ENCODE peak calls at places on chromosome 9, in six cellular contexts. B is neural crest cell, Q is progenitor cell of endocrine pancreas, J is tibial artery, F is testis, U is heart left ventricle. P is an unnamed sample.

GRCh38 chr9:6449645-6450044 is 36.6 kb downstream of the UHRF2 start:
- DNase-seq in B (no peak), Q (no peak), J (no peak), F (no peak), U (no peak), P (no peak)

GRCh38 chr9:22049411-22049810 is 40.3 kb upstream of the CDKN2B start:
- DNase-seq in B (no peak), Q (no peak), J (no peak), F (no peak), U (no peak), P (no peak)

GRCh38 chr9:91131433-91131839 is 230.3 kb downstream of the AUH start:
- DNase-seq in B (no peak), Q (no peak), J (no peak), F (no peak), U (no peak), P (no peak)

GRCh38 chr9:21294325-21294724 is 10.8 kb downstream of the IFNA5 start:
- DNase-seq in B (no peak), Q (no peak), J (no peak), F (no peak), U (no peak), P (no peak)

GRCh38 chr9:127828262-127829031 is 25.8 kb downstream of the FPGS start:
- DNase-seq in B (peak; percentile 89), Q (peak; percentile 63), J (peak; percentile 93), F (peak; percentile 94), U (peak; percentile 92), P (peak; percentile 82)

GRCh38 chr9:16062542-16063240 is 509.8 kb downstream of the CCDC171 start:
- DNase-seq in B (no peak), Q (no peak), J (no peak), F (no peak), U (no peak), P (no peak)

GRCh38 chr9:110918316-110919054 is 119.8 kb downstream of the LPAR1 start:
- DNase-seq in B (no peak), Q (no peak), J (no peak), F (no peak), U (no peak), P (no peak)

GRCh38 chr9:92948032-92948534 is 760 bp downstream of the FGD3 start:
- DNase-seq in B (no peak), Q (no peak), J (no peak), F (peak; percentile 12), U (no peak), P (no peak)

GRCh38 chr9:93305497-93306020 is 121.6 kb downstream of the WNK2 start:
- DNase-seq in B (no peak), Q (no peak), J (peak; percentile 68), F (peak; percentile 83), U (no peak), P (no peak)

GRCh38 chr9:123597926-123598556 is 242.0 kb downstream of the CRB2 start:
- DNase-seq in B (no peak), Q (no peak), J (no peak), F (no peak), U (no peak), P (peak; percentile 46)
- TF ChIP-seq CTCF in B (no peak), Q (no peak), J (no peak), F (no peak), U (no peak), P (peak; percentile 11)

GRCh38 chr9:32526042-32526706 is at the start of gene RIGI:
- DNase-seq in B (peak; percentile 64), Q (peak; percentile 60), J (peak; percentile 96), F (peak; percentile 95), U (peak; percentile 93), P (peak; percentile 91)

GRCh38 chr9:32523910-32524309 is 2.1 kb downstream of the RIGI start:
- DNase-seq in B (no peak), Q (no peak), J (no peak), F (no peak), U (no peak), P (no peak)

GRCh38 chr9:32525506-32525905 is 490 bp downstream of the RIGI start:
- DNase-seq in B (no peak), Q (no peak), J (no peak), F (no peak), U (no peak), P (no peak)

GRCh38 chr9:32524558-32525461 is 1.2 kb downstream of the RIGI start:
- DNase-seq in B (no peak), Q (no peak), J (no peak), F (peak; percentile 38), U (no peak), P (peak; percentile 44)

GRCh38 chr9:32526707-32527048 is 682 bp upstream of the RIGI start:
- DNase-seq in B (no peak), Q (no peak), J (no peak), F (no peak), U (no peak), P (no peak)
- TF ChIP-seq CTCF in B (no peak), Q (no peak), J (no peak), F (no peak), U (no peak), P (no peak)

DNA sequence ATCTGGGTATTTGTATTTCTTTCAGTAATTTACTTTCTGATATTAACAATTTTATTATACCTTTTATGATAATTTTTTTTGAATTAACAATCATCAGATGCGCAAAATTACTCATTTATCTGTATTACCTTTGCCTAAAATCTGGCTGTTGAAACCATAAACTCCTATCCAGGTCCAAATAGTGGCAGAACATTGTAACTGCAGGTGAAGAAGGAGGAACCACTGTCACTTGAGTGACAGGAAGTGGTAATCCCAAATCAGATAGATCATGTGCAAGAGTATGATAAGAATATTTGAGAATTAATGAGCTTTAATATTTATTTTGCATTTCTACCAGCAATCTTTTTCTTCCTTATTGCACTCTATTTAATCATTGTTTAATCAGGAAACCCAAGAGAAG is 139.3 kb upstream of the TLE4 start:
- DNase-seq in B (no peak), Q (no peak), J (no peak), F (no peak), U (no peak), P (no peak)
- TF ChIP-seq CTCF in B (peak; percentile 37), Q (no peak), J (no peak), F (no peak), U (no peak), P (no peak)

DNA sequence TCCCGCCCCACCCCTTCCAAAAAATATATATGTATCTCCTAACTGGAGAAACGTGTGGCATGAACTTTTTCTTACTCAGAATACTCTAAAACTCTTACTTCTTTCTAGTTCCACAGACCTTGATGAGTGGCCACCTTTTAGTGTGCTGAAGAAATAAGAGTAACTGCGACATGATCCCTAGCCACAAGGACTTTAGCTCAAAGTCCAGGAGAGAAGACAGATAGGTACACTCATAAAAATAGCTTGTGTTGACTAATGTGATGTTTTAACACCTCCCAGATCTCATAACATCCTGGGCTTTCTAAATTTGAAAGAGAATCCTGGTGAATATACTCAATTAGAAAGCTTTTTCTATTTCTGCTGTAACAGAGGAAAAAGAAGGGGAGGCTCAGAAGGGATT is 1005.0 kb upstream of the DMAC1 start:
- DNase-seq in B (no peak), Q (no peak), J (no peak), F (no peak), U (no peak), P (no peak)
- TF ChIP-seq CTCF in B (no peak), Q (no peak), J (no peak), F (no peak), U (no peak), P (no peak)

GRCh38 chr9:116499986-116500871 is 186.9 kb upstream of the TRIM32 start:
- DNase-seq in B (no peak), Q (no peak), J (no peak), F (no peak), U (no peak), P (no peak)

GRCh38 chr9:116496167-116496566 is 190.9 kb upstream of the TRIM32 start:
- DNase-seq in B (no peak), Q (no peak), J (no peak), F (no peak), U (no peak), P (no peak)

GRCh38 chr9:116501871-116502270 is 185.2 kb upstream of the TRIM32 start:
- DNase-seq in B (no peak), Q (no peak), J (no peak), F (no peak), U (no peak), P (no peak)

GRCh38 chr9:116497081-116497480 is 190.0 kb upstream of the TRIM32 start:
- DNase-seq in B (no peak), Q (no peak), J (no peak), F (peak; percentile 25), U (no peak), P (no peak)

GRCh38 chr9:116499434-116499833 is 187.7 kb upstream of the TRIM32 start:
- DNase-seq in B (no peak), Q (no peak), J (no peak), F (no peak), U (no peak), P (no peak)
- TF ChIP-seq CTCF in B (no peak), Q (no peak), J (no peak), F (no peak), U (no peak), P (no peak)

GRCh38 chr9:27714388-27714787 is 141.1 kb upstream of the C9orf72 start:
- DNase-seq in B (no peak), Q (no peak), J (no peak), F (no peak), U (no peak), P (no peak)
- TF ChIP-seq CTCF in B (peak; percentile 48), Q (peak; percentile 48), J (no peak), F (no peak), U (no peak), P (no peak)

GRCh38 chr9:137829260-137829996 is 48.2 kb upstream of the CACNA1B start:
- DNase-seq in B (no peak), Q (no peak), J (no peak), F (no peak), U (no peak), P (no peak)
- TF ChIP-seq CTCF in B (no peak), Q (no peak), J (no peak), F (no peak), U (no peak), P (no peak)

GRCh38 chr9:113245894-113246293 is 24.6 kb downstream of the SLC31A1 start:
- DNase-seq in B (no peak), Q (no peak), J (no peak), F (no peak), U (no peak), P (no peak)

GRCh38 chr9:113246928-113247327 is 25.6 kb downstream of the SLC31A1 start:
- DNase-seq in B (no peak), Q (no peak), J (no peak), F (no peak), U (no peak), P (no peak)

GRCh38 chr9:113244556-113244955 is 23.2 kb downstream of the SLC31A1 start:
- DNase-seq in B (no peak), Q (no peak), J (no peak), F (no peak), U (no peak), P (no peak)

GRCh38 chr9:113250807-113251206 is 24.6 kb downstream of the CDC26 start:
- DNase-seq in B (no peak), Q (no peak), J (no peak), F (no peak), U (no peak), P (no peak)

DNA sequence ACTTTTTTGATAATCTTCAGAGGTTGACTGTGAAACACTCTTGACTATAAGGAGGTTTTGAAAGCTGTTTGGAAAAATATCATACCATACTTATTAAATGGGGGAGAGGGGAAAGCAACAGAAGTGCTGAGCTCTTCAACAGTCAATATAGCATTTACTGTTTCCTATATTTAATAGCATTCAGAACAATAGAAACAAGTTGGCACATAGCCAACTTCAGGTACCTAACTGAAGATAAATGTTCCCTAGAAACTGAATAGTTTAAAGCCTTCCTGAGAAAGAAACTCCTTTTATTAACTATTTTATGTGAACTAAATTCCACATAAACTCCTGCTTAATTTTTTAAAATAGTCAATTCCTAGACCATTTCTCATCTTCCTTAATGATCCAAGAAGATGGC is 26.3 kb downstream of the SLC31A1 start:
- DNase-seq in B (no peak), Q (no peak), J (no peak), F (no peak), U (no peak), P (no peak)
- TF ChIP-seq CTCF in B (no peak), Q (no peak), J (no peak), F (no peak), U (no peak), P (no peak)